ENCODE peak calls at places on chromosomes 12 and 14, in six cellular contexts. O is A549; Y is NT2/D1; L is CD8-positive, alpha-beta memory T cell; S is Caco-2; X is MM.1S. U is an unnamed sample. For H3K4me1, the result is how much of the 10 kb centered on the place peaks cover.

GRCh38 chr14:95515523-95516517 is 630 bp downstream of the SYNE3 start:
- DNase-seq in O (peak), Y (no peak), L (peak), S (peak), X (peak), U (peak)

GRCh38 chr14:21711360-21711961 is 37.8 kb upstream of the OR4E1 start:
- DNase-seq in O (peak), Y (peak), L (peak), S (peak), X (peak), U (no peak)

GRCh38 chr12:120830052-120830940 is 73.9 kb downstream of the SPPL3 start:
- DNase-seq in O (no peak), Y (no peak), L (no peak), S (peak), X (no peak), U (no peak)

GRCh38 chr12:92075425-92075891 is 70.2 kb downstream of the BTG1 start:
- DNase-seq in O (no peak), Y (no peak), L (no peak), S (no peak), X (no peak), U (no peak)

GRCh38 chr14:95562892-95563685 is 28.2 kb downstream of the GLRX5 start:
- DNase-seq in O (no peak), Y (no peak), L (no peak), S (no peak), X (no peak), U (no peak)

GRCh38 chr14:37901978-37902377 is 305.7 kb upstream of the SSTR1 start:
- DNase-seq in O (no peak), Y (no peak), L (no peak), S (no peak), X (no peak), U (peak)

GRCh38 chr12:22687677-22688076 is 62.7 kb downstream of the ETNK1 start:
- DNase-seq in O (no peak), Y (no peak), L (no peak), S (no peak), X (peak), U (no peak)

GRCh38 chr12:126770188-126770587 is 1496.8 kb upstream of the TMEM132C start:
- DNase-seq in O (no peak), Y (no peak), L (no peak), S (no peak), X (no peak), U (no peak)

GRCh38 chr14:92969470-92970232 is 46.7 kb downstream of the CHGA start:
- DNase-seq in O (no peak), Y (no peak), L (no peak), S (no peak), X (no peak), U (peak)

GRCh38 chr12:46675736-46676135 is 150.1 kb downstream of the SLC38A4 start:
- DNase-seq in O (no peak), Y (peak), L (peak), S (peak), X (peak), U (no peak)

GRCh38 chr12:124679533-124680371 is 112.3 kb upstream of the NCOR2 start:
- DNase-seq in O (no peak), Y (no peak), L (no peak), S (no peak), X (no peak), U (peak)

GRCh38 chr12:93964936-93965335 is 183.4 kb upstream of the PLXNC1 start:
- DNase-seq in O (no peak), Y (no peak), L (no peak), S (no peak), X (no peak), U (no peak)

GRCh38 chr14:50335389-50335788 is 23.3 kb downstream of the DMAC2L start:
- DNase-seq in O (no peak), Y (no peak), L (no peak), S (peak), X (no peak), U (no peak)

GRCh38 chr12:131921866-131922769 is 7.0 kb upstream of the PUS1 start:
- DNase-seq in O (no peak), Y (no peak), L (no peak), S (no peak), X (no peak), U (no peak)

GRCh38 chr12:95248604-95249355 is 31.2 kb downstream of the VEZT start:
- DNase-seq in O (no peak), Y (no peak), L (no peak), S (no peak), X (no peak), U (no peak)

GRCh38 chr14:75125617-75126016 is 1.2 kb downstream of the NEK9 start:
- DNase-seq in O (no peak), Y (no peak), L (no peak), S (no peak), X (no peak), U (no peak)

GRCh38 chr12:52401926-52402325 is 4.2 kb downstream of the KRT82 start:
- DNase-seq in O (no peak), Y (no peak), L (no peak), S (no peak), X (no peak), U (no peak)

GRCh38 chr14:71320734-71321555 is 413.7 kb downstream of the PCNX1 start:
- DNase-seq in O (peak), Y (no peak), L (peak), S (peak), X (peak), U (peak)

GRCh38 chr12:63163542-63163941 is 12.5 kb upstream of the AVPR1A start:
- DNase-seq in O (no peak), Y (no peak), L (no peak), S (no peak), X (no peak), U (no peak)

GRCh38 chr12:4809449-4810218 is 89.4 kb downstream of the GALNT8 start:
- DNase-seq in O (no peak), Y (peak), L (no peak), S (no peak), X (no peak), U (peak)

GRCh38 chr14:50000215-50001145 is 107.6 kb downstream of the ARF6 start:
- DNase-seq in O (no peak), Y (peak), L (peak), S (peak), X (peak), U (peak)

GRCh38 chr14:100586153-100586519 is 1.1 kb downstream of the BEGAIN start:
- DNase-seq in O (no peak), Y (no peak), L (no peak), S (no peak), X (no peak), U (peak)

GRCh38 chr12:113823816-113824215 is 142.3 kb downstream of the RBM19 start:
- DNase-seq in O (no peak), Y (no peak), L (no peak), S (no peak), X (no peak), U (no peak)

GRCh38 chr14:75989134-75989533 is 3.6 kb downstream of the IFT43 start:
- DNase-seq in O (no peak), Y (no peak), L (no peak), S (no peak), X (no peak), U (no peak)

GRCh38 chr14:31229638-31230229 is 22.1 kb upstream of the HECTD1 start:
- DNase-seq in O (peak), Y (no peak), L (no peak), S (peak), X (no peak), U (peak)

GRCh38 chr14:74763803-74764531 is 851 bp downstream of the YLPM1 start:
- DNase-seq in O (no peak), Y (no peak), L (peak), S (peak), X (no peak), U (no peak)

GRCh38 chr12:54341901-54342300 is 17.0 kb downstream of the COPZ1 start:
- DNase-seq in O (no peak), Y (no peak), L (no peak), S (no peak), X (no peak), U (no peak)

GRCh38 chr14:104283197-104284106 is 145.1 kb downstream of the KIF26A start:
- DNase-seq in O (no peak), Y (no peak), L (no peak), S (no peak), X (no peak), U (peak)

GRCh38 chr14:21192447-21192822 is 36.6 kb upstream of the OR5AU1 start:
- DNase-seq in O (no peak), Y (no peak), L (no peak), S (no peak), X (no peak), U (no peak)

GRCh38 chr12:532908-533565 is 73.3 kb downstream of the B4GALNT3 start:
- DNase-seq in O (no peak), Y (no peak), L (no peak), S (peak), X (no peak), U (no peak)

GRCh38 chr12:211142-211465 is 2.9 kb downstream of the SLC6A12 start:
- DNase-seq in O (no peak), Y (no peak), L (no peak), S (no peak), X (no peak), U (no peak)

GRCh38 chr12:18782827-18783226 is 44.9 kb downstream of the CAPZA3 start:
- DNase-seq in O (no peak), Y (no peak), L (no peak), S (no peak), X (no peak), U (no peak)

GRCh38 chr14:94450722-94451090 is 1.9 kb downstream of the SERPINA11 start:
- DNase-seq in O (no peak), Y (no peak), L (no peak), S (no peak), X (no peak), U (no peak)

GRCh38 chr14:69716483-69717187 is 50.3 kb upstream of the SRSF5 start:
- DNase-seq in O (no peak), Y (no peak), L (no peak), S (no peak), X (peak), U (no peak)

GRCh38 chr12:59393506-59393905 is 202.3 kb upstream of the SLC16A7 start:
- DNase-seq in O (no peak), Y (no peak), L (no peak), S (no peak), X (no peak), U (no peak)

GRCh38 chr12:31715283-31715825 is 13.5 kb downstream of the AMN1 start:
- DNase-seq in O (no peak), Y (no peak), L (no peak), S (peak), X (no peak), U (no peak)

GRCh38 chr14:65478017-65478416 is 65.5 kb downstream of the FUT8 start:
- DNase-seq in O (no peak), Y (no peak), L (no peak), S (no peak), X (no peak), U (no peak)

GRCh38 chr14:69755299-69755698 is 11.6 kb upstream of the SRSF5 start:
- DNase-seq in O (no peak), Y (no peak), L (no peak), S (no peak), X (no peak), U (no peak)

GRCh38 chr14:45364565-45364964 is 111.6 kb upstream of the MIS18BP1 start:
- DNase-seq in O (no peak), Y (no peak), L (no peak), S (no peak), X (no peak), U (no peak)
- H3K4me1 ChIP-seq in O (under half), Y (under half), L (under half), S (under half), X (under half), U (under half)

GRCh38 chr12:11826607-11827006 is 177.1 kb downstream of the ETV6 start:
- DNase-seq in O (no peak), Y (no peak), L (no peak), S (no peak), X (no peak), U (no peak)
- H3K4me1 ChIP-seq in O (under half), Y (under half), L (under half), S (under half), X (under half), U (under half)

GRCh38 chr12:108633081-108633533 is 587 bp downstream of the SELPLG start:
- DNase-seq in O (no peak), Y (no peak), L (no peak), S (no peak), X (no peak), U (no peak)
- H3K4me1 ChIP-seq in O (under half), Y (under half), L (half or more), S (under half), X (half or more), U (under half)

GRCh38 chr14:61747342-61747741 is 14.9 kb upstream of the SNAPC1 start:
- DNase-seq in O (no peak), Y (no peak), L (no peak), S (no peak), X (no peak), U (no peak)
- H3K4me1 ChIP-seq in O (half or more), Y (under half), L (under half), S (under half), X (under half), U (under half)

GRCh38 chr12:115802767-115803166 is 474.7 kb downstream of the MED13L start:
- DNase-seq in O (no peak), Y (no peak), L (no peak), S (no peak), X (no peak), U (no peak)

GRCh38 chr12:115799610-115800009 is 477.9 kb downstream of the MED13L start:
- DNase-seq in O (no peak), Y (no peak), L (no peak), S (no peak), X (no peak), U (no peak)

GRCh38 chr12:115806000-115806399 is 471.5 kb downstream of the MED13L start:
- DNase-seq in O (no peak), Y (no peak), L (no peak), S (no peak), X (no peak), U (no peak)

GRCh38 chr12:115798309-115798917 is 479.1 kb downstream of the MED13L start:
- DNase-seq in O (no peak), Y (no peak), L (no peak), S (no peak), X (peak), U (no peak)

GRCh38 chr12:115801826-115802225 is 475.7 kb downstream of the MED13L start:
- DNase-seq in O (no peak), Y (no peak), L (no peak), S (no peak), X (no peak), U (no peak)
- H3K4me1 ChIP-seq in O (under half), Y (under half), L (under half), S (under half), X (under half), U (under half)

GRCh38 chr14:54787263-54787662 is 115.4 kb downstream of the GCH1 start:
- DNase-seq in O (no peak), Y (no peak), L (no peak), S (no peak), X (no peak), U (no peak)
- H3K4me1 ChIP-seq in O (under half), Y (under half), L (under half), S (under half), X (under half), U (under half)

GRCh38 chr12:11677752-11678151 is 28.3 kb downstream of the ETV6 start:
- DNase-seq in O (no peak), Y (no peak), L (no peak), S (no peak), X (no peak), U (no peak)

GRCh38 chr12:11684811-11685210 is 35.3 kb downstream of the ETV6 start:
- DNase-seq in O (no peak), Y (no peak), L (no peak), S (no peak), X (no peak), U (no peak)

GRCh38 chr12:11684393-11684792 is 34.9 kb downstream of the ETV6 start:
- DNase-seq in O (no peak), Y (no peak), L (no peak), S (no peak), X (no peak), U (no peak)

GRCh38 chr12:11685261-11685660 is 35.8 kb downstream of the ETV6 start:
- DNase-seq in O (no peak), Y (no peak), L (no peak), S (no peak), X (no peak), U (no peak)

DNA sequence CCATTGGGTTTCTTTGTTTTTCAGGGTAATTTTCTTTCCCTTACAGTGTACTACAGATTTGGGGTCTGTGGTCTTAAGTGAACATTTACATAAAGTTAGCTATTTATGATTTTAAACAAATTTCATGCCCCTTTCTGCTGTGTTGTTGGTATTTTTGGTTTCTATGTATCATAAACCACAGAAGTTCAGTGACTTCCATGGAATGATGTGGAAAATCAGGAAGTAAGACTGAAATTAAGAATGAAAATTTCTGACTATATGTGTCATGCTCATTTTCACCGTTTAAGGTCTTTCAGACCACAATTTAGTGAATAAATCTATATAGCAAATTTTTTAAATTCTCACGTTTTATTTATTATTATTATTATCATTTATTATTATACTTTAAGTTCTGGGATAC is 31.7 kb downstream of the ETV6 start:
- DNase-seq in O (no peak), Y (no peak), L (no peak), S (no peak), X (no peak), U (no peak)
- H3K4me1 ChIP-seq in O (under half), Y (under half), L (under half), S (under half), X (under half), U (under half)